ENCODE peak calls at places on chromosomes 6 and 20, in five cellular contexts. G, I, P, O and E are unnamed samples.

GRCh38 chr6:116847234-116847633 is 18.4 kb upstream of the GPRC6A start:
- DNase-seq in P (no peak), I (no peak), O (no peak), G (peak), E (no peak)

GRCh38 chr6:137871299-137871698 is 4.2 kb downstream of the TNFAIP3 start:
- DNase-seq in P (no peak), G (no peak), I (no peak), O (no peak), E (no peak)

GRCh38 chr6:89660981-89661380 is 22.4 kb upstream of the LYRM2 start:
- DNase-seq in P (no peak), O (no peak), G (no peak), I (no peak), E (no peak)

GRCh38 chr20:59724457-59725366 is 120.4 kb downstream of the PHACTR3 start:
- DNase-seq in P (no peak), I (no peak), O (peak), G (no peak), E (no peak)

GRCh38 chr6:128067446-128068109 is 166.7 kb upstream of the THEMIS start:
- DNase-seq in P (no peak), G (no peak), I (no peak), O (no peak), E (no peak)

GRCh38 chr20:41587956-41588355 is 30.2 kb downstream of the CHD6 start:
- DNase-seq in P (no peak), O (no peak), I (no peak), G (peak), E (no peak)

GRCh38 chr6:126252154-126252553 is 87.8 kb upstream of the CENPW start:
- DNase-seq in P (no peak), O (no peak), G (no peak), I (no peak), E (no peak)

GRCh38 chr6:39804666-39805065 is 12.5 kb downstream of the DAAM2 start:
- DNase-seq in G (peak), I (no peak), P (no peak), O (no peak), E (no peak)

GRCh38 chr6:10733151-10733715 is 10.4 kb downstream of the TMEM14C start:
- DNase-seq in O (peak), P (no peak), G (no peak), I (no peak), E (no peak)

GRCh38 chr20:15706719-15707118 is 866.5 kb downstream of the KIF16B start:
- DNase-seq in P (no peak), I (no peak), G (peak), O (no peak), E (no peak)

GRCh38 chr20:24662286-24662685 is 192.9 kb downstream of the SYNDIG1 start:
- DNase-seq in G (no peak), I (no peak), O (no peak), P (no peak), E (no peak)

GRCh38 chr20:3101737-3102574 is 17.4 kb upstream of the AVP start:
- DNase-seq in P (no peak), G (no peak), I (no peak), O (no peak), E (no peak)

GRCh38 chr6:12748411-12748810 is 31.8 kb downstream of the PHACTR1 start:
- DNase-seq in O (no peak), P (no peak), I (no peak), G (no peak), E (no peak)
- TF ChIP-seq CTCF in O (no peak), P (no peak), I (no peak), G (no peak), E (no peak)

GRCh38 chr6:94071835-94072234 is 652.5 kb upstream of the EPHA7 start:
- DNase-seq in G (peak), O (no peak), P (no peak), I (no peak), E (no peak)
- TF ChIP-seq CTCF in G (peak), O (peak), P (no peak), I (no peak), E (no peak)

DNA sequence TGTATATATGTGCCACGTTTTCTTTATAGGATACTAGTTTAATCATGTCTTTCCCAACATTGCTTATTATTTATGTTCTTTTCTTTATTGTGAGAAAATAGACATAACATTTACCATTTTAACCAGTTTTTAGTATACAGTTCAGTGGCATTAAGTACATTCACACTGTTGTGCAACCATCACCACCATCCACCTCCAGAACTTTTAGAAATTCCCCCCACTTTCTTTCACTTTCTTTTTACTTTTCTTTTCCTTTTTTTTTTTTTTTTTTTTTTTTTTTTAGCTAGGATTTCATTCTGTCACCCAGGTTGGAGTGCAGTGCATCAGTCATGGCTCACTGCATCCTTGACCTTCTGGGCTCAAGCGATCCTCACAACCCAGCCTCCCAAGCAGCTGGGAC is 18.5 kb downstream of the RBCK1 start:
- DNase-seq in I (no peak), P (no peak), G (no peak), O (no peak), E (no peak)
- TF ChIP-seq CTCF in I (no peak), P (no peak), G (no peak), O (no peak), E (no peak)

DNA sequence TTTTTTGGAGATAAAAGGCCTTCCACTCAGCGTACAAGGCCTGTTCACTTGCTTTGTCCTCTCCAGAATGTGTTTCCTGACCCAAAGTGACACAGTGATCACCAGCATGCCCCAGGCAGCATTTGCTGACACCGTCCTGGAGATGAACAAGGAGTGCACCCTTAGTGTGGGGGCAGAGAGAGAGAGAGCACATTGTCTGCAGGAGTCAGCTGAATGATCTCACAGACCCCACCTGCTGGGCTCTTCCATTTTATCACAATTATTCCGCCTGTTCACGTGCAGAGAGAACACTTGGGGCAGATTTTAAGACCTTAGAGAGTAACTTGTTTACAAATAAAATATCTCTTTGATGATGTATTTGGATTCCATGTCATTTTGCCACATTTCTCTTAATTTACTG is 22.4 kb upstream of the MAS1L start:
- DNase-seq in I (no peak), P (no peak), O (no peak), G (no peak), E (no peak)
- TF ChIP-seq CTCF in I (no peak), P (no peak), O (no peak), G (no peak), E (no peak)